ENCODE peak calls at places on chromosomes 1 and 21, in five cellular contexts. U is MM.1S, R is heart right ventricle, X is lower lobe of right lung, K is HFF-Myc. G is an unnamed sample.

GRCh38 chr1:186802388-186802787 is 26.4 kb upstream of the PLA2G4A start:
- DNase-seq in K (no peak), U (no peak), X (no peak), R (no peak), G (no peak)

GRCh38 chr1:186780081-186780480 is 48.7 kb upstream of the PLA2G4A start:
- DNase-seq in K (no peak), U (no peak), R (no peak), X (no peak), G (no peak)

GRCh38 chr1:112905420-112906154 is 50.4 kb downstream of the SLC16A1 start:
- DNase-seq in U (no peak), X (no peak), K (no peak), R (no peak), G (no peak)

GRCh38 chr1:2435091-2435490 is 22.7 kb upstream of the PEX10 start:
- DNase-seq in U (no peak), X (no peak), K (no peak), R (no peak), G (no peak)

GRCh38 chr21:39588884-39589283 is 23.9 kb upstream of the B3GALT5 start:
- DNase-seq in R (no peak), K (no peak), X (no peak), U (no peak), G (no peak)

GRCh38 chr1:164678289-164678688 is 119.3 kb downstream of the PBX1 start:
- DNase-seq in R (no peak), U (no peak), K (no peak), X (no peak), G (no peak)

GRCh38 chr1:184870319-184870718 is 104.0 kb downstream of the NIBAN1 start:
- DNase-seq in X (no peak), K (no peak), U (no peak), R (no peak), G (no peak)

GRCh38 chr21:42733037-42733632 is 79.7 kb downstream of the PDE9A start:
- DNase-seq in U (no peak), X (no peak), R (no peak), K (no peak), G (no peak)

GRCh38 chr1:117611121-117611601 is 5.3 kb downstream of the TENT5C start:
- DNase-seq in R (no peak), K (no peak), X (no peak), U (peak), G (no peak)

GRCh38 chr1:200740291-200741212 is 1.9 kb downstream of the CAMSAP2 start:
- DNase-seq in R (no peak), K (no peak), X (no peak), U (no peak), G (peak)

GRCh38 chr1:223780318-223780717 is 65.4 kb downstream of the TP53BP2 start:
- DNase-seq in K (no peak), U (no peak), R (no peak), X (no peak), G (no peak)

GRCh38 chr1:226784081-226785049 is 45.3 kb upstream of the ITPKB start:
- DNase-seq in K (no peak), R (no peak), U (no peak), X (no peak), G (no peak)

GRCh38 chr21:42617476-42617875 is 35.9 kb upstream of the PDE9A start:
- DNase-seq in K (no peak), X (no peak), U (no peak), R (no peak), G (no peak)

GRCh38 chr1:15584489-15585363 is at the start of gene AGMAT:
- DNase-seq in X (peak), K (no peak), U (peak), R (peak), G (no peak)

GRCh38 chr1:106615473-106615872 is 441.0 kb upstream of the PRMT6 start:
- DNase-seq in R (no peak), K (no peak), U (no peak), X (no peak), G (no peak)

GRCh38 chr21:44965251-44966022 is 25.6 kb downstream of the SLX9 start:
- DNase-seq in X (peak), K (no peak), R (peak), U (no peak), G (peak)

GRCh38 chr1:12314328-12314903 is 84.6 kb downstream of the VPS13D start:
- DNase-seq in X (no peak), U (peak), K (no peak), R (no peak), G (no peak)

GRCh38 chr21:41536076-41536826 is 28.3 kb upstream of the TMPRSS2 start:
- DNase-seq in U (no peak), R (no peak), K (no peak), X (peak), G (no peak)

GRCh38 chr1:155962599-155963211 is 15.6 kb downstream of the ARHGEF2 start:
- DNase-seq in K (no peak), U (no peak), R (peak), X (peak), G (no peak)

DNA sequence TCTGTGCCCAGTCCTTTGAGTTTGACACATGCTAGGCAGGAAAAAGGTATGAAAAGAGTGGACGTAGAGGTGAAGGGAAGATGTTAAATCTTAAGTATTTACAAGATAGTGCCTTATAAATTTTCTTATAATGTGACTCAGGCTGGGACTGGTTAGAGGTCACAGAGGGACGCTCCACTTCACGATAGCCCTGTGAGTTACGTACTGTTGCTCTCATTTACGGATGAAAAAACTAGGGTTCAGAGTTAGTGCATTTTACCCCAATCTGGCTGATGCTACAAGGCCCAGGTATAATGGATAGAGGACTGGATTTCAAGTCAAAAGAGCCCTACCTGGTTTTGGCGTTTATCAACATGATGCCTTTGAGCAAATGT is 1.4 kb upstream of the TUT4 start:
- DNase-seq in X (no peak), R (no peak), K (no peak), U (no peak), G (no peak)
- H3K4me3 ChIP-seq in X (peak), R (peak), K (peak), U (no peak), G (no peak)

DNA sequence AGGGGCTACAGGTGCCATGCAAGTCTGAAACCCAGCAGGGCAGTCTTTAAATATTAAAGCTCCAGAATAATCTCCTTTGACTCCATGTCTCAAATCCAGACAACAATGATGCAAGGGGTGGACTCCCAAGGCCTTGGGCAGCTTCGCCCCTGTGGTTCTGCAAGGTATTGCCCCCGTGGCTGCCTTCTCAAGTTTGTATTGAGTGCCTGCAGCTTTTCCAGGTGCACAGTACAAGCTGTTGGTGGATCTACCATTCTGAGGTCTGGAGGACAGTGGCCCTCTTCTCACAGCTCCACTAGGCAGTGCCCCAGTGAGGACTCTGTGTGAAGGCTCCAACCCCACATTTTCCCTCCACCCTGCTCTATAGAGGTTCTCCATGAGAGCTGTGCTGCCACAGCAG is 3.7 kb upstream of the MROH9 start:
- DNase-seq in R (no peak), X (no peak), K (no peak), U (no peak), G (no peak)
- TF ChIP-seq CTCF in R (no peak), X (no peak), K (no peak), U (peak), G (no peak)

GRCh38 chr21:31343680-31344480 is at the start of gene TIAM1:
- DNase-seq in K (no peak), U (no peak), R (peak), X (peak), G (peak)
- H3K4me3 ChIP-seq in K (peak), U (no peak), R (peak), X (peak), G (peak)

GRCh38 chr1:114087495-114087894 is 66.2 kb downstream of the SYT6 start:
- DNase-seq in R (no peak), X (no peak), K (no peak), U (no peak), G (no peak)

GRCh38 chr1:114089502-114090138 is 64.0 kb downstream of the SYT6 start:
- DNase-seq in K (no peak), R (no peak), X (no peak), U (no peak), G (no peak)

GRCh38 chr1:114086601-114087368 is 66.9 kb downstream of the SYT6 start:
- DNase-seq in R (no peak), X (no peak), U (no peak), K (no peak), G (no peak)

GRCh38 chr1:114091711-114092110 is 62.0 kb downstream of the SYT6 start:
- DNase-seq in R (no peak), U (no peak), X (no peak), K (no peak), G (no peak)

DNA sequence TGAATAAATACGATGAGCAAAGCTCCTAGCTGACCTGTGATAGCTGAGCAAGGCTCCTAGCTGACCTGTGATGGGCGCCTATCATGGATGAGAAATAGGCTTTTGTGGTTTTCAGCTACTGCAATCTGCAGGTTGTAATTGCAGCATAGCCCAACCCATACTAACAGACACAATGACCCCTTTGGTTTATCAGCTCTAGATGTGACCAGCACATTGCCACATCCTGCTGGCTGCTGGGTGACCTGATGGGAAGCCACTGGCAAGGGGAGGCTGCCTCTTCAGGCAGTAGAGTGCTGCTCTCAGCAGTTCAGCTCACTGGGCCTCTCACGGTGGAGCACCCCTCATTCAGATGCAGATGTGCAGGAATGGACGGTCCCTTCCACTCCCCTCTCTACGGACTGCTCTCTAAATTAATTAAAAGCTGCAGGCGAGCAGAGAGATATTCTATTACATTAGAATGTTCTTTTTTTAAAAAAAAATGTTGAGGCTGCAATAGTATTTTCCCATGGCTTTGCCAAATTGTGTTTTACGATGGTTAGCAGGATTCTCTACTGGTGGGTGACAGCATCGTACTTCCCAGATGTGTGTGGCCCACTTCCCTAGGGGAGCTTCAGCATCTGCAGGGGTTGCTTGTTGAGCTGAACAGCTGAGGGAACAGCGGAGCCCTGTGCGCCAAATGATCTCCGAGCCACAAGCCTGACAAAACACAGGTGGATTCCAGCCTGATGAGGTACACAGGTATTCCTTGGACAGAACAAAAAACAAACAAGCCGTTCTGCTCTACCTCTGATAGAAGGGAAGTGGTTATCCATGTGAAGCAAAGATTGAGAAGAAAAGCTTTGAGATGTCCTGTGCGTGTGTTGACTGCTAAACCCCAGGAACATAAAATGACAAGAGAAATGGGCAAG is 65.0 kb downstream of the SYT6 start:
- DNase-seq in U (no peak), X (no peak), K (no peak), R (no peak), G (no peak)
- TF ChIP-seq CTCF in U (no peak), X (no peak), K (no peak), R (no peak), G (no peak)

GRCh38 chr1:39805385-39805784 is 16.7 kb upstream of the BMP8B start:
- DNase-seq in R (no peak), K (no peak), U (no peak), X (no peak), G (no peak)

GRCh38 chr1:39802496-39803260 is 14.0 kb upstream of the BMP8B start:
- DNase-seq in R (no peak), K (no peak), X (peak), U (no peak), G (no peak)

GRCh38 chr1:39795651-39796050 is 7.0 kb upstream of the BMP8B start:
- DNase-seq in R (no peak), K (no peak), U (no peak), X (peak), G (no peak)

GRCh38 chr1:39800471-39800835 is 11.8 kb upstream of the BMP8B start:
- DNase-seq in K (no peak), X (no peak), R (no peak), U (no peak), G (no peak)

GRCh38 chr1:39799770-39800470 is 11.3 kb upstream of the BMP8B start:
- DNase-seq in X (peak), K (no peak), R (peak), U (peak), G (peak)
- H3K4me3 ChIP-seq in X (peak), K (no peak), R (peak), U (peak), G (no peak)

GRCh38 chr1:32967863-32968571 is 3.4 kb upstream of the RNF19B start:
- DNase-seq in R (no peak), X (no peak), K (no peak), U (no peak), G (no peak)

GRCh38 chr1:32972814-32973428 is 8.3 kb upstream of the RNF19B start:
- DNase-seq in R (peak), X (peak), U (no peak), K (no peak), G (no peak)

GRCh38 chr1:32971156-32971555 is 6.5 kb upstream of the RNF19B start:
- DNase-seq in U (no peak), R (no peak), X (no peak), K (no peak), G (no peak)

GRCh38 chr1:32969556-32969955 is 4.9 kb upstream of the RNF19B start:
- DNase-seq in X (no peak), K (no peak), U (no peak), R (no peak), G (no peak)

DNA sequence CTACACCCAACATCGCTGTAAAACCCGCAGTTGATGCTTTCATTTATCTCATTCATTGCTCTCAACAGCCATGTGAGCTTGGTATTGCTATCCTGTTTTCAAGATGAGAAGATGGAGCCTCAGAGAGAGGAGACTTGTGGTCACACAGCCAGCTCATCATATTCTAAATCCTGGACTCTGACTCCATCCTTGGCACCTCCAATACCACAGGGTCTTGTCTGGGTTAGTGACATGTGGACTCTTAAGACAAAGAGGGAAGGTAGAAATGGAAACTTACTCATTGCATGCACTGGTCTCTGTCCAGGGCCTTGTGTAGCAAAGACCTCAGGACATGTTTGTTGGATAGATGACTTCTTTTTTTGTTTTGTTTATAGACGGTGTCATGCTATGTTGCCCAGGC is 7.0 kb upstream of the RNF19B start:
- DNase-seq in X (no peak), K (no peak), R (no peak), U (no peak), G (no peak)
- TF ChIP-seq CTCF in X (no peak), K (no peak), R (no peak), U (no peak), G (no peak)

DNA sequence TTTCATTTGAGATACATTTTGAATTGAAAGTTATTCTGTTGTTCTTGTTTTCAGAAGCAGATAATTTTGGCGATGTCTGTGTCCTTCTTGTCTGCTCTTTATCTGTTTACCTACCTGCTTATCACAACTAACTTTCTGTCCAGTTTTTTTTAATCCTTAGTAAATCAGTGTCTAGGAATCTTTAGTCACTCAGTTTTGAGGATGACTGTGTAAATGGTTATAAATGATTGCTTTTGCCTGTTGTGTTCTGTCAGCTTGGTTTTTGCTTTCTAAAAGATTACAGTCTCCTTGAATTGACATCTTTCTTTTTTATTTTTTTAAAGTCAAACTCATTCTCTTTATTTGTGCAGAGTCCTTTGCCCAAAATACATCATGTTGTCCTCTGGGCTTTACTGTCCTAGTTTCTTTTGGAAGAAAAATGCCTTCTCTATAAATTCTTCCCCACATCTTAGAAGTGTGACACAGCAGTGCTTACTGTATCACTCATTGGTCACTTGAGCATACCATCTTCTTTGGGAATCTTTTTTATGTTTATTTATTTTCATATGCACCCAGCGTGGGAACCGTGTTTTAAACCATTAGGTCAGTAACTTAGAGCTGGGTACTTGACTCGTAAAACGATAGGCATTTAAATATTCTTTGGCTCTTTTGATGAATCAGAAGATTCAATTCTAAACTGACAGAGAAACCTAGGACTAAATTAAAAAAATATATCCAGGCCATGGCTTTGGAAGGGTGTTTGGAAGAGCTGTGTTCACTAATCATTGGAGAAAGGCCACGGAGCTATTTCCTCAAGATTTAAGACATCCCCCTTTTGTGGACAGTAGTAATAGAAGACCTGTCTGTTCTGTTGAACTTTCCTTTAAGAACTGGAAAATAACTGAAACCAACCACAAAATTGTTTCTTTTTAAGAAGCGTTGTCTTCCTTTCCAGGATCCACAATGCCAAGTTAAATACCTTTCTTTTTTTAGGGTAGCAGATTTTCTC is 20.9 kb downstream of the LAMC1 start:
- DNase-seq in R (no peak), X (no peak), K (no peak), U (no peak), G (peak)
- H3K4me3 ChIP-seq in R (no peak), X (no peak), K (no peak), U (no peak), G (no peak)

DNA sequence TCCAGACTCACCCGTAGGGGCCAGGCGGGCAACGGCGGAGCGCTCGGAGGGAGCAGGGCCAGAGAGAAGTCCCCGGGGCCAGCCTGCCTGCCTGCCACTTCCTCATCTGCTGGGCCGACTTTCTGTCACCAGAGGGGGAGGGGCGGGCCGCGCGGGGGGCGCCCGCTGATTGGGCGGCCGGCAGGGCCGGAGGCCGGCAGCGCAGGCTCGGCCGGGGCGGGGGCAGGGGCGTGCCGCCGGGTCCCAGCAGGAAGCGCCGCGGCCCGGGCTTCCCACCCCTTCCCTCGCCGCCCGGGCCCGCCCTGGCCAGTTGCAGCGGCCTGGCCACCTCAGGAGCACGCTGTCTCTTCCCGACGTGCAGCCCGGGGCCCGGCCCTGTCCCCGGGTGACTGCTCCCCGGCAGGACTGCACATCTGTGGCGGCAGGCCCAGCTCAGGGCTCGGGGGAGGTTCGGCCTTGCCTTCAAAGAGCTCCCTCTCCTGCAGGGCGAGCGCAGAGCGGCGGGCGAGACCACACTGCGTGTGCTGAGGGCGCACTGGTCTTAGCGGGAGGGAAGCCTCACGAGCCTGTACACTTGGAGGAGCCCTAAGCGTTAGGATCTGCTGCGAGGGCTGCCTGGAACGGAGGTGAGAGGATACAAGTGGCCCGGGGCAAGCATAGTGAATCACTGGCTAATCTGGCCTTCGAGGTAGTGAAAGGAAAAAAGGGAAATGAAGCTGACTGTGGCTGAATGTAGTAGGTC is at the start of gene ELOVL1:
- DNase-seq in X (peak), U (peak), R (peak), K (no peak), G (peak)
- TF ChIP-seq CTCF in X (no peak), U (peak), R (no peak), K (no peak), G (peak)

G was measured in AG09309.